ENCODE peak calls at places on chromosomes 13 and 19, in nine cellular contexts. H is heart left ventricle, U is aorta, K is tibial nerve, F is heart right ventricle, V is body of pancreas, P is mammary epithelial cell, D is thoracic aorta, C is esophagus muscularis mucosa. X is an unnamed sample.
A peak's percentile ranks its signal among the peaks of the same experiment; 100 is the strongest.

GRCh38 chr19:16062789-16063188 is 13.5 kb upstream of the TPM4 start:
- DNase-seq in D (no peak), C (no peak), H (peak; percentile 75), K (no peak), V (peak; percentile 46), F (peak; percentile 60), U (no peak), P (no peak), X (no peak)

GRCh38 chr19:47433121-47433520 is 13.8 kb upstream of the MEIS3 start:
- DNase-seq in P (no peak), H (no peak), C (no peak), D (no peak), K (no peak), F (no peak), U (no peak), V (no peak), X (peak; percentile 55)

GRCh38 chr19:55031178-55031577 is 6.9 kb downstream of the GP6 start:
- DNase-seq in D (no peak), K (no peak), C (no peak), U (no peak), H (no peak), P (no peak), V (no peak), F (no peak), X (no peak)

GRCh38 chr19:55692681-55693081 is 17.7 kb downstream of the EPN1 start:
- DNase-seq in D (no peak), C (no peak), V (no peak), U (no peak), F (no peak), H (no peak), P (no peak), K (no peak), X (no peak)

GRCh38 chr13:42780044-42780443 is 1.3 kb upstream of the FAM216B start:
- DNase-seq in H (no peak), F (no peak), C (no peak), K (no peak), U (no peak), V (no peak), P (no peak), D (no peak), X (no peak)

GRCh38 chr19:2334986-2335846 is 6.7 kb downstream of the SPPL2B start:
- DNase-seq in U (no peak), P (no peak), K (no peak), F (peak; percentile 7), H (no peak), V (no peak), D (no peak), C (no peak), X (no peak)

GRCh38 chr13:25319781-25320180 is 18.4 kb downstream of the NUP58 start:
- DNase-seq in C (no peak), H (no peak), P (no peak), U (no peak), F (no peak), K (no peak), D (no peak), V (no peak), X (no peak)

GRCh38 chr13:99959127-99959529 is 12.4 kb downstream of the ZIC5 start:
- DNase-seq in C (no peak), U (no peak), F (no peak), K (no peak), H (no peak), D (no peak), P (no peak), V (no peak), X (no peak)

GRCh38 chr19:35214766-35215422 is 13.6 kb downstream of the FAM187B start:
- DNase-seq in C (no peak), K (no peak), H (no peak), D (no peak), F (no peak), U (no peak), P (no peak), V (no peak), X (no peak)

GRCh38 chr13:21483748-21484147 is 24.6 kb upstream of the ZDHHC20 start:
- DNase-seq in C (no peak), D (no peak), F (no peak), K (no peak), V (no peak), P (no peak), U (no peak), H (no peak), X (no peak)

GRCh38 chr13:21481359-21481758 is 22.3 kb upstream of the ZDHHC20 start:
- DNase-seq in F (no peak), H (no peak), V (no peak), C (no peak), D (no peak), K (no peak), P (peak; percentile 16), U (no peak), X (no peak)

GRCh38 chr13:21475115-21475514 is 16.0 kb upstream of the ZDHHC20 start:
- DNase-seq in C (no peak), F (no peak), H (no peak), D (no peak), P (no peak), V (no peak), U (no peak), K (no peak), X (no peak)

GRCh38 chr13:21476893-21477472 is 17.9 kb upstream of the ZDHHC20 start:
- DNase-seq in V (peak; percentile 84), D (peak; percentile 37), K (peak; percentile 82), C (no peak), F (peak; percentile 81), P (peak; percentile 73), U (peak; percentile 88), H (peak; percentile 89), X (peak; percentile 90)

DNA sequence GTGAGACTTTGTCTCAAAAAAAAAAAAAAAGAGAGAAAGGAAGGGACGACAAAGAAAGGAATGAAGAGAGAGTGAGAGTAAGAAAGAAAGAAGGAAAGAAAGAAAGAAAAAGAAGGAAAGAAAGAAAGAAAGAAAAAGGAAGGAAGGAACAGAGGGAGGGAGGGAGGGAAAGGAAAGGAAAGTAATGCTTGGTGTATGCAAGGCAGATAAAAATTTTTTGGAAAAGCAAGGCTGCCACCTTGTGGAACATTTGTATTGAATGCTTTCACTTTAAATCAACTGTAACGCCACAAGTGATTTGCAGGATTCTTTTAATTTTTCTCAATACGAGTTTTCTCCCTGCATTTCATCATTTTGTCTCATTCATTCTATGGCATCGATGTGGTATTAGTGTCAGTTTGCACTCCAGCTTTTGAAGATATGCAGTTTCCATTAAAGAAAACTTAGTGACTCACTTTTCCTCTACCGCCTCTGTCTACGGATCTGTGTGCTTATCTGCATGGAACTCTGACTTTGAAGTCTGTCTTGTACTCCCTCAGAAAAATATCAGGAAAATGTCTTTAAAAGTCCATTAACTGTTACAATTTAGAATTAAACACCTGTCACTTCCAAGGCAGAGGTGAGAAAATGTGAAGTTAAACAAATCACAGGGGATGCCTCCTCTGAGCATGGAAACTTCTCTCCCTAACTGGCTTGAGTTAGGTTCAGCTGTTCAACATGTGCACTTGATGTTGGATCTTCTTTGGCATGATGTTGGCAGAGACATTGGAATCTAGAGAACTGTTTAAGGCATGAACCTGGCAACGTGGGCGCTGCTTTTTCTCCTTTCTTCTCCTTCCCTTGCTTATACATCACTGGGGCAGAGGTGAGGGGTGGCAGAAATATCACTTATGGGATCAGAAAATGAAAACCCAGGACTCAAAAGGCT is 20.0 kb upstream of the ZDHHC20 start:
- DNase-seq in C (no peak), U (no peak), D (no peak), P (peak; percentile 57), K (peak; percentile 59), V (peak; percentile 47), H (no peak), F (no peak), X (peak; percentile 86)
- H3K4me3 ChIP-seq in C (no peak overlapping the region), U (no peak overlapping the region), D (peak overlapping the region; percentile 58), P (peak overlapping the region; percentile 4), K (no peak overlapping the region), V (no peak overlapping the region), H (peak overlapping the region; percentile 34), F (peak overlapping the region; percentile 46), X (peak overlapping the region; percentile 39)

GRCh38 chr19:40598121-40598917 is 2.9 kb upstream of the LTBP4 start:
- DNase-seq in F (peak; percentile 90), P (peak; percentile 70), K (peak; percentile 96), C (peak; percentile 97), D (peak; percentile 69), U (peak; percentile 91), V (peak; percentile 89), H (peak; percentile 93), X (peak; percentile 87)
- H3K4me3 ChIP-seq in F (peak overlapping the region; percentile 79), P (no peak overlapping the region), K (no peak overlapping the region), C (peak overlapping the region; percentile 27), D (peak overlapping the region; percentile 30), U (no peak overlapping the region), V (no peak overlapping the region), H (peak overlapping the region; percentile 72), X (peak overlapping the region; percentile 29)

GRCh38 chr19:12997225-12997966 is 2.1 kb downstream of the NFIX start:
- DNase-seq in C (no peak), D (no peak), K (peak; percentile 7), V (no peak), F (no peak), P (no peak), H (no peak), U (no peak), X (no peak)
- H3K4me3 ChIP-seq in C (peak overlapping the region; percentile 79), D (peak overlapping the region; percentile 93), K (peak overlapping the region; percentile 69), V (no peak overlapping the region), F (peak overlapping the region; percentile 95), P (peak overlapping the region; percentile 97), H (peak overlapping the region; percentile 81), U (peak overlapping the region; percentile 80), X (peak overlapping the region; percentile 86)

GRCh38 chr13:36420437-36420891 is 11.8 kb upstream of the CCNA1 start:
- DNase-seq in K (peak; percentile 87), P (peak; percentile 62), V (peak; percentile 75), U (peak; percentile 72), H (no peak), D (peak; percentile 41), F (peak; percentile 30), C (peak; percentile 94), X (peak; percentile 89)

GRCh38 chr13:36417328-36417727 is 15.0 kb upstream of the CCNA1 start:
- DNase-seq in F (no peak), U (no peak), C (no peak), K (no peak), P (no peak), V (no peak), H (no peak), D (no peak), X (no peak)

GRCh38 chr13:36421447-36421846 is 10.8 kb upstream of the CCNA1 start:
- DNase-seq in V (no peak), C (no peak), D (no peak), K (no peak), H (no peak), P (peak; percentile 67), F (no peak), U (no peak), X (no peak)

GRCh38 chr13:36414461-36414860 is 17.8 kb upstream of the CCNA1 start:
- DNase-seq in H (no peak), V (no peak), P (no peak), K (no peak), U (no peak), D (no peak), C (no peak), F (no peak), X (no peak)

DNA sequence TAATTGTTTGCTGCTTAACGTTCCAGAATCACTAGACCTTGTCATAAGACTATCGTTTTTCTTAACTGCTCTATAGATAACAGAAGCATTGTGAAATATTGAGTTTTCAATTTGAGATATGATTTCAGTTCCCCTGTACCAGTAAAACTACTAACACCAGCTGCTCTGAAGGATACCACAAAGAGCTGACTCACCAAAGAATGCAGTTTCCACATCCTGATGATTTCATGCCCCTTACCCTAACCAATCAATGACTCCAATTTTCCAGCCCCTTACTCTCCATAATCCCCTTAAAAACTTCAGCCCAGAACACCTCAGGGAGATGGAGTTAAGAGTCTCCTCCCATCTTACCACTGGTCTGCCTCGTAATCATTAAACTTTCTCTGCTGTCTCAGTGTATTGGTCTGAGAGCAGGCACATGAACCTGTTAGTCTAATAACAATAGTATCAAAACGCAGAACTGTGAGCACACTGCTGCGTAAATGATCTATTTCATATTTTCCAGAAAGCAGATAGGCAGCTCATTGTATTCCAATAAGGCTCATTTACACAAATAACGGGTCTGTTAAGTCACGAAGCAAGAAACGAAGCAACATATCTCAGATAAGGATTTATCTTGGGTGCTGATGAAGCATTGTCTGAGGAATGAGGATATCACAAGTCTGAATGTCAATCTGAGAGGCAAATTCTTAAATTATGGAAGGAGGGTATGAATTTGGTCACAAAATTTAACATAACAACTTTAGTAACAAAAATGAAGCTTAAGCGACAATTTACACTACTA is 14.1 kb upstream of the CCNA1 start:
- DNase-seq in U (no peak), F (no peak), H (no peak), C (no peak), P (peak; percentile 57), K (no peak), D (no peak), V (no peak), X (peak; percentile 75)
- H3K4me3 ChIP-seq in U (no peak overlapping the region), F (no peak overlapping the region), H (no peak overlapping the region), C (no peak overlapping the region), P (no peak overlapping the region), K (no peak overlapping the region), D (no peak overlapping the region), V (no peak overlapping the region), X (peak overlapping the region; percentile 4)

X was measured in cardiac fibroblast.